ENCODE peak calls at places on chromosomes 6 and 20, in ten cellular contexts. I, L, E, M, F, A, V, T, B and O are unnamed samples.

GRCh38 chr6:134177753-134178229 is 125.4 kb upstream of the SLC2A12 start:
- DNase-seq in M (no peak), T (no peak), L (no peak), E (peak; percentile 55), I (no peak), B (no peak), A (no peak), F (no peak), V (peak; percentile 70), O (no peak)

GRCh38 chr6:133991096-133991593 is 38.1 kb downstream of the TBPL1 start:
- DNase-seq in L (no peak), M (no peak), I (no peak), F (no peak), V (peak; percentile 90), B (no peak), T (no peak), E (peak; percentile 52), A (no peak), O (no peak)

GRCh38 chr6:30507849-30508843 is 18.8 kb downstream of the HLA-E start:
- DNase-seq in B (no peak), T (no peak), M (no peak), L (no peak), I (no peak), V (no peak), F (no peak), E (no peak), A (no peak), O (no peak)

GRCh38 chr6:14857501-14857900 is 388.4 kb upstream of the JARID2 start:
- DNase-seq in M (peak; percentile 29), A (no peak), I (no peak), B (no peak), L (peak; percentile 56), E (no peak), V (no peak), F (peak; percentile 82), T (no peak), O (no peak)

GRCh38 chr6:30769088-30769852 is 24.9 kb upstream of the IER3 start:
- DNase-seq in V (peak; percentile 100), B (peak; percentile 85), E (peak; percentile 89), I (peak; percentile 96), F (peak; percentile 67), A (no peak), T (no peak), L (peak; percentile 59), M (peak; percentile 40), O (no peak)

GRCh38 chr6:26028753-26029569 is 58.3 kb upstream of the HFE start:
- DNase-seq in V (peak; percentile 89), L (no peak), F (no peak), M (no peak), A (no peak), B (no peak), E (no peak), I (no peak), T (no peak), O (no peak)

GRCh38 chr6:70820778-70821177 is 136.1 kb downstream of the B3GAT2 start:
- DNase-seq in E (no peak), F (no peak), I (no peak), B (no peak), M (no peak), T (no peak), L (no peak), V (no peak), A (no peak), O (no peak)

GRCh38 chr20:7146552-7147219 is 379.2 kb downstream of the BMP2 start:
- DNase-seq in L (no peak), A (no peak), E (no peak), M (no peak), V (no peak), F (no peak), B (no peak), I (no peak), T (no peak), O (no peak)

GRCh38 chr20:38195521-38195920 is 30.5 kb upstream of the TGM2 start:
- DNase-seq in L (no peak), B (no peak), M (no peak), F (no peak), A (no peak), I (no peak), E (no peak), T (no peak), V (peak; percentile 59), O (no peak)

GRCh38 chr6:161198176-161198575 is 75.7 kb downstream of the AGPAT4 start:
- DNase-seq in B (no peak), E (peak; percentile 38), I (no peak), M (no peak), A (no peak), F (no peak), T (no peak), V (peak; percentile 32), L (no peak), O (no peak)

GRCh38 chr6:82396964-82397761 is 33.5 kb downstream of the TPBG start:
- DNase-seq in F (no peak), I (peak; percentile 82), T (no peak), M (no peak), L (no peak), A (no peak), E (peak; percentile 74), B (peak; percentile 58), V (peak; percentile 98), O (no peak)

GRCh38 chr6:13931797-13932402 is 7.1 kb downstream of the RNF182 start:
- DNase-seq in F (no peak), E (no peak), L (no peak), I (no peak), V (no peak), T (no peak), A (no peak), B (no peak), M (no peak), O (no peak)

GRCh38 chr6:17762651-17763050 is 55.9 kb upstream of the NUP153 start:
- DNase-seq in T (no peak), F (no peak), A (no peak), E (no peak), M (no peak), L (no peak), V (no peak), I (no peak), B (no peak), O (no peak)

GRCh38 chr20:51402201-51402600 is 140.3 kb downstream of the NFATC2 start:
- DNase-seq in M (no peak), I (no peak), F (peak; percentile 37), V (peak; percentile 83), B (no peak), E (no peak), L (peak; percentile 28), A (no peak), T (no peak), O (no peak)

GRCh38 chr6:53862517-53863457 is 68.0 kb downstream of the LRRC1 start:
- DNase-seq in F (no peak), L (no peak), B (no peak), T (no peak), M (no peak), A (peak; percentile 15), I (no peak), E (peak; percentile 80), V (peak; percentile 72), O (no peak)

GRCh38 chr6:148700713-148701392 is 46.0 kb upstream of the UST start:
- DNase-seq in L (no peak), V (peak; percentile 62), A (no peak), M (no peak), T (no peak), F (no peak), I (no peak), E (peak; percentile 49), B (peak; percentile 19), O (peak; percentile 32)

GRCh38 chr6:132198040-132198439 is 203.2 kb downstream of the MOXD1 start:
- DNase-seq in I (peak; percentile 37), E (no peak), F (no peak), A (no peak), B (no peak), M (no peak), L (no peak), V (peak; percentile 90), T (no peak), O (no peak)

GRCh38 chr6:64294034-64294433 is 658.4 kb downstream of the PHF3 start:
- DNase-seq in A (no peak), E (no peak), L (no peak), I (no peak), F (no peak), V (peak; percentile 69), M (no peak), B (no peak), T (no peak), O (no peak)

GRCh38 chr6:135056632-135057031 is 2.0 kb upstream of the HBS1L start:
- DNase-seq in I (no peak), F (no peak), A (no peak), L (no peak), M (no peak), B (no peak), V (no peak), E (no peak), T (no peak), O (no peak)

GRCh38 chr20:11083841-11084240 is 410.0 kb upstream of the JAG1 start:
- DNase-seq in I (no peak), V (peak; percentile 53), A (no peak), L (no peak), M (no peak), F (no peak), B (no peak), E (no peak), T (no peak), O (no peak)

GRCh38 chr20:51797357-51798025 is 4.8 kb downstream of the SALL4 start:
- DNase-seq in I (no peak), A (no peak), L (no peak), B (no peak), E (no peak), M (no peak), V (peak; percentile 8), F (no peak), T (no peak), O (no peak)

GRCh38 chr6:51273228-51273961 is 454.7 kb downstream of the TFAP2B start:
- DNase-seq in I (no peak), T (no peak), E (no peak), A (no peak), V (peak; percentile 11), M (no peak), F (no peak), B (no peak), L (no peak), O (no peak)

GRCh38 chr20:8389381-8390368 is 257.6 kb downstream of the PLCB1 start:
- DNase-seq in F (no peak), L (no peak), I (peak; percentile 44), T (no peak), M (no peak), V (peak; percentile 37), B (peak; percentile 45), A (peak; percentile 32), E (peak; percentile 36), O (no peak)

GRCh38 chr20:23363257-23363649 is 1.3 kb downstream of the GZF1 start:
- DNase-seq in E (no peak), M (no peak), F (no peak), A (no peak), L (no peak), V (peak; percentile 43), I (no peak), T (no peak), B (no peak), O (no peak)

GRCh38 chr6:20092071-20092566 is 120.2 kb downstream of the MBOAT1 start:
- DNase-seq in E (peak; percentile 51), V (peak; percentile 69), I (peak; percentile 61), B (peak; percentile 34), M (no peak), F (no peak), A (no peak), T (no peak), L (no peak), O (no peak)

GRCh38 chr6:135976585-135976984 is 125.1 kb downstream of the PDE7B start:
- DNase-seq in E (no peak), L (no peak), T (no peak), V (no peak), A (no peak), M (no peak), B (no peak), F (no peak), I (no peak), O (no peak)

GRCh38 chr20:11445891-11446290 is 471.8 kb upstream of the BTBD3 start:
- DNase-seq in B (no peak), F (no peak), V (no peak), T (no peak), A (no peak), M (no peak), L (no peak), E (peak; percentile 11), I (no peak), O (no peak)

GRCh38 chr20:7772376-7772775 is 167.9 kb downstream of the HAO1 start:
- DNase-seq in B (peak; percentile 23), A (peak; percentile 49), L (no peak), I (no peak), M (no peak), E (peak; percentile 14), V (no peak), F (no peak), T (no peak), O (no peak)